ENCODE peak calls at places on chromosomes 7 and 10, in seven cellular contexts. One of them, this sample, is unnamed.

GRCh38 chr7:128219646-128220045 is 21.4 kb upstream of the LEP start:
- DNase-seq in dorsolateral prefrontal cortex: no peak
- DNase-seq in endothelial cell of umbilical vein: no peak
- DNase-seq in neural progenitor cell: no peak
- DNase-seq in hepatocyte: no peak
- DNase-seq in PC-3: no peak
- DNase-seq in PC-9: no peak
- DNase-seq in this sample: no peak

GRCh38 chr7:91168766-91169518 is 95.3 kb upstream of the FZD1 start:
- DNase-seq in PC-3: no peak
- DNase-seq in PC-9: no peak
- DNase-seq in dorsolateral prefrontal cortex: no peak
- DNase-seq in hepatocyte: no peak
- DNase-seq in neural progenitor cell: peak
- DNase-seq in endothelial cell of umbilical vein: no peak
- DNase-seq in this sample: no peak

GRCh38 chr10:77504870-77505257 is 132.7 kb downstream of the KCNMA1 start:
- DNase-seq in endothelial cell of umbilical vein: no peak
- DNase-seq in hepatocyte: peak
- DNase-seq in dorsolateral prefrontal cortex: no peak
- DNase-seq in PC-9: peak
- DNase-seq in PC-3: peak
- DNase-seq in neural progenitor cell: no peak
- DNase-seq in this sample: no peak

GRCh38 chr7:46301677-46302076 is 380.6 kb upstream of the IGFBP3 start:
- DNase-seq in neural progenitor cell: no peak
- DNase-seq in dorsolateral prefrontal cortex: no peak
- DNase-seq in PC-9: no peak
- DNase-seq in PC-3: peak
- DNase-seq in hepatocyte: no peak
- DNase-seq in endothelial cell of umbilical vein: no peak
- DNase-seq in this sample: no peak

GRCh38 chr10:126565456-126565855 is 105.0 kb downstream of the C10orf90 start:
- DNase-seq in PC-9: no peak
- DNase-seq in dorsolateral prefrontal cortex: no peak
- DNase-seq in hepatocyte: no peak
- DNase-seq in neural progenitor cell: peak
- DNase-seq in PC-3: no peak
- DNase-seq in endothelial cell of umbilical vein: no peak
- DNase-seq in this sample: no peak

GRCh38 chr7:157470699-157471098 is 133.9 kb downstream of the DNAJB6 start:
- DNase-seq in PC-3: no peak
- DNase-seq in PC-9: no peak
- DNase-seq in hepatocyte: no peak
- DNase-seq in dorsolateral prefrontal cortex: no peak
- DNase-seq in endothelial cell of umbilical vein: no peak
- DNase-seq in neural progenitor cell: no peak
- DNase-seq in this sample: no peak

GRCh38 chr7:38232475-38233366 is 40.7 kb downstream of the TARP start:
- DNase-seq in endothelial cell of umbilical vein: no peak
- DNase-seq in neural progenitor cell: no peak
- DNase-seq in PC-9: no peak
- DNase-seq in hepatocyte: no peak
- DNase-seq in PC-3: no peak
- DNase-seq in dorsolateral prefrontal cortex: no peak
- DNase-seq in this sample: no peak

GRCh38 chr10:69411476-69411875 is 5.2 kb downstream of the TACR2 start:
- DNase-seq in dorsolateral prefrontal cortex: no peak
- DNase-seq in neural progenitor cell: no peak
- DNase-seq in endothelial cell of umbilical vein: no peak
- DNase-seq in PC-3: no peak
- DNase-seq in PC-9: no peak
- DNase-seq in hepatocyte: no peak
- DNase-seq in this sample: no peak

GRCh38 chr10:67211680-67212079 is 285.8 kb downstream of the LRRTM3 start:
- DNase-seq in PC-3: no peak
- DNase-seq in hepatocyte: no peak
- DNase-seq in neural progenitor cell: no peak
- DNase-seq in endothelial cell of umbilical vein: no peak
- DNase-seq in dorsolateral prefrontal cortex: no peak
- DNase-seq in PC-9: no peak
- DNase-seq in this sample: no peak

GRCh38 chr7:27165655-27166474 is 528 bp upstream of the HOXA9 start:
- DNase-seq in hepatocyte: no peak
- DNase-seq in neural progenitor cell: no peak
- DNase-seq in dorsolateral prefrontal cortex: no peak
- DNase-seq in endothelial cell of umbilical vein: no peak
- DNase-seq in PC-9: no peak
- DNase-seq in PC-3: peak
- DNase-seq in this sample: no peak

GRCh38 chr7:131501422-131501821 is 55.0 kb downstream of the PODXL start:
- DNase-seq in dorsolateral prefrontal cortex: no peak
- DNase-seq in neural progenitor cell: no peak
- DNase-seq in endothelial cell of umbilical vein: no peak
- DNase-seq in hepatocyte: no peak
- DNase-seq in PC-9: no peak
- DNase-seq in PC-3: no peak
- DNase-seq in this sample: no peak

GRCh38 chr10:131676046-131676445 is 224.8 kb upstream of the PPP2R2D start:
- DNase-seq in endothelial cell of umbilical vein: no peak
- DNase-seq in dorsolateral prefrontal cortex: peak
- DNase-seq in PC-9: no peak
- DNase-seq in PC-3: no peak
- DNase-seq in neural progenitor cell: no peak
- DNase-seq in hepatocyte: no peak
- DNase-seq in this sample: no peak

GRCh38 chr7:41125343-41125742 is 577.5 kb downstream of the INHBA start:
- DNase-seq in hepatocyte: no peak
- DNase-seq in endothelial cell of umbilical vein: no peak
- DNase-seq in dorsolateral prefrontal cortex: no peak
- DNase-seq in neural progenitor cell: no peak
- DNase-seq in PC-3: peak
- DNase-seq in PC-9: no peak
- DNase-seq in this sample: no peak

DNA sequence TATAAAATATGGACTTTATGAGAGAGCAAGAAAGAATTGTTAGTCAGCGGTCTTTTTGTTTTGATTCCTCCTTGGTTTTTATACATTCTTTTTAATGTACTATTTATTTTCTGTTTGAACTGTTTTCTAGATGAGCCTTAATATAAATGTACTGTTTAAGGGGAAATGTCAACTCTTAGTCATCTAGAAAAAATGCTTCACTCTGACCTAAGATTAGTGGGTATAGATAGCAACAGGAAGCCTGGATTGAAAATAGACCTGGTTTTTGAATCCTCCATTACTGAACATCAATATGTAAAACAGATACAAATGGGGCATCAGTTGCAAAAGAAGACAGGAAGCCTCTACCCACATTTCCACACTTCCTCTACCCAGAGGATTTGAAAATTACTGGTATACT is 87.8 kb downstream of the CHRM2 start:
- DNase-seq in hepatocyte: no peak
- DNase-seq in PC-9: no peak
- DNase-seq in PC-3: peak
- DNase-seq in neural progenitor cell: no peak
- DNase-seq in dorsolateral prefrontal cortex: no peak
- DNase-seq in endothelial cell of umbilical vein: no peak
- DNase-seq in this sample: no peak
- H3K4me3 ChIP-seq in hepatocyte: no peak
- H3K4me3 ChIP-seq in PC-9: no peak
- H3K4me3 ChIP-seq in PC-3: peak
- H3K4me3 ChIP-seq in neural progenitor cell: no peak
- H3K4me3 ChIP-seq in dorsolateral prefrontal cortex: no peak
- H3K4me3 ChIP-seq in endothelial cell of umbilical vein: no peak
- H3K4me3 ChIP-seq in this sample: no peak

GRCh38 chr7:92417913-92418312 is 29.4 kb upstream of the GATAD1 start:
- DNase-seq in PC-3: no peak
- DNase-seq in dorsolateral prefrontal cortex: no peak
- DNase-seq in neural progenitor cell: peak
- DNase-seq in endothelial cell of umbilical vein: no peak
- DNase-seq in hepatocyte: no peak
- DNase-seq in PC-9: no peak
- DNase-seq in this sample: no peak
- TF ChIP-seq CTCF in PC-3: no peak
- TF ChIP-seq CTCF in dorsolateral prefrontal cortex: no peak
- TF ChIP-seq CTCF in neural progenitor cell: peak
- TF ChIP-seq CTCF in endothelial cell of umbilical vein: no peak
- TF ChIP-seq CTCF in hepatocyte: no peak
- TF ChIP-seq CTCF in PC-9: no peak
- TF ChIP-seq CTCF in this sample: no peak

GRCh38 chr10:100825946-100826660 is 80.7 kb downstream of the PAX2 start:
- DNase-seq in PC-9: no peak
- DNase-seq in dorsolateral prefrontal cortex: no peak
- DNase-seq in endothelial cell of umbilical vein: no peak
- DNase-seq in neural progenitor cell: no peak
- DNase-seq in hepatocyte: no peak
- DNase-seq in PC-3: no peak
- DNase-seq in this sample: no peak

GRCh38 chr10:100826983-100827818 is 81.8 kb downstream of the PAX2 start:
- DNase-seq in endothelial cell of umbilical vein: no peak
- DNase-seq in PC-9: no peak
- DNase-seq in neural progenitor cell: peak
- DNase-seq in PC-3: no peak
- DNase-seq in hepatocyte: peak
- DNase-seq in dorsolateral prefrontal cortex: no peak
- DNase-seq in this sample: no peak

GRCh38 chr10:100825325-100825875 is 80.0 kb downstream of the PAX2 start:
- DNase-seq in hepatocyte: no peak
- DNase-seq in endothelial cell of umbilical vein: no peak
- DNase-seq in PC-9: no peak
- DNase-seq in neural progenitor cell: no peak
- DNase-seq in PC-3: no peak
- DNase-seq in dorsolateral prefrontal cortex: no peak
- DNase-seq in this sample: no peak

GRCh38 chr10:100827819-100828743 is 82.7 kb downstream of the PAX2 start:
- DNase-seq in PC-3: peak
- DNase-seq in PC-9: peak
- DNase-seq in endothelial cell of umbilical vein: no peak
- DNase-seq in hepatocyte: peak
- DNase-seq in neural progenitor cell: peak
- DNase-seq in dorsolateral prefrontal cortex: no peak
- DNase-seq in this sample: no peak

GRCh38 chr10:100826661-100826982 is 81.2 kb downstream of the PAX2 start:
- DNase-seq in dorsolateral prefrontal cortex: no peak
- DNase-seq in PC-9: no peak
- DNase-seq in endothelial cell of umbilical vein: no peak
- DNase-seq in neural progenitor cell: no peak
- DNase-seq in hepatocyte: no peak
- DNase-seq in PC-3: no peak
- DNase-seq in this sample: no peak
- H3K4me3 ChIP-seq in dorsolateral prefrontal cortex: peak
- H3K4me3 ChIP-seq in PC-9: no peak
- H3K4me3 ChIP-seq in endothelial cell of umbilical vein: no peak
- H3K4me3 ChIP-seq in neural progenitor cell: peak
- H3K4me3 ChIP-seq in hepatocyte: no peak
- H3K4me3 ChIP-seq in PC-3: no peak
- H3K4me3 ChIP-seq in this sample: peak

GRCh38 chr10:105634283-105634682 is 993.2 kb downstream of the SORCS3 start:
- DNase-seq in endothelial cell of umbilical vein: no peak
- DNase-seq in hepatocyte: no peak
- DNase-seq in PC-3: no peak
- DNase-seq in dorsolateral prefrontal cortex: no peak
- DNase-seq in PC-9: no peak
- DNase-seq in neural progenitor cell: no peak
- DNase-seq in this sample: no peak
- TF ChIP-seq CTCF in endothelial cell of umbilical vein: no peak
- TF ChIP-seq CTCF in hepatocyte: no peak
- TF ChIP-seq CTCF in PC-3: no peak
- TF ChIP-seq CTCF in dorsolateral prefrontal cortex: no peak
- TF ChIP-seq CTCF in PC-9: no peak
- TF ChIP-seq CTCF in neural progenitor cell: no peak
- TF ChIP-seq CTCF in this sample: no peak

GRCh38 chr10:30058111-30058510 is 1.3 kb downstream of the JCAD start:
- DNase-seq in neural progenitor cell: no peak
- DNase-seq in hepatocyte: no peak
- DNase-seq in endothelial cell of umbilical vein: peak
- DNase-seq in PC-9: no peak
- DNase-seq in PC-3: peak
- DNase-seq in dorsolateral prefrontal cortex: no peak
- DNase-seq in this sample: no peak

GRCh38 chr10:30056281-30056680 is 3.1 kb downstream of the JCAD start:
- DNase-seq in PC-3: no peak
- DNase-seq in dorsolateral prefrontal cortex: no peak
- DNase-seq in endothelial cell of umbilical vein: peak
- DNase-seq in hepatocyte: no peak
- DNase-seq in neural progenitor cell: no peak
- DNase-seq in PC-9: no peak
- DNase-seq in this sample: no peak

GRCh38 chr10:30055094-30055701 is 4.2 kb downstream of the JCAD start:
- DNase-seq in PC-3: peak
- DNase-seq in hepatocyte: no peak
- DNase-seq in endothelial cell of umbilical vein: peak
- DNase-seq in dorsolateral prefrontal cortex: no peak
- DNase-seq in PC-9: no peak
- DNase-seq in neural progenitor cell: no peak
- DNase-seq in this sample: no peak

GRCh38 chr10:30057421-30057841 is 2.0 kb downstream of the JCAD start:
- DNase-seq in hepatocyte: no peak
- DNase-seq in PC-3: peak
- DNase-seq in endothelial cell of umbilical vein: peak
- DNase-seq in neural progenitor cell: peak
- DNase-seq in dorsolateral prefrontal cortex: no peak
- DNase-seq in PC-9: peak
- DNase-seq in this sample: no peak

DNA sequence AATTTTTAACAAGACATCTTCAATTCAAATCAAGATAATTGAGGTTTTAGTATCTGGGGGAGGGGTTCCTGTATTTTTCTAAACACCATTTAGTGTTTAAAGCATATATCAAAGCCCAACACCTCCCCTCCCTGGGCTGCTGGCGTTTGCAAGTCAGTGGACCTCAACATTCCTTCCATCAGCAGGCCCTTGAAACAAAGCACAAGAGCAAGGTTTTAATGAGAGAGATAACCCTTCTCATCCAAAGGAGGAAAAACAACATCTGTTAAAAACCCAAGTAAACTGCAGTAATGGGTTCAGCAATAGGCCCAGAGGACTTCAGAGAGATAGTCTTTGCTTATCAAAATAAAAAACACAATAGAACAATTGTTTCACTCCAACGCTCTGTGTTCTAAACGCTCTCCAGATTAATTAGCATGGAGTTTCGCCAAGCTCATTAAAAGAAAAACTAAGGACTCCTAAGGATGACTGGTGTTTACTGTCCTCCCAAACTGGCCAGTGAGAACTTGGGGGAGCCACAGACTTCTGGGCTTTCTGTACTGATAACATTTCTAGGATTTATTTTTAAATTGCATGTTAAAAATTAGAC is 2.5 kb downstream of the JCAD start:
- DNase-seq in PC-3: no peak
- DNase-seq in hepatocyte: no peak
- DNase-seq in endothelial cell of umbilical vein: peak
- DNase-seq in PC-9: no peak
- DNase-seq in dorsolateral prefrontal cortex: no peak
- DNase-seq in neural progenitor cell: peak
- DNase-seq in this sample: no peak
- H3K4me3 ChIP-seq in PC-3: no peak
- H3K4me3 ChIP-seq in hepatocyte: no peak
- H3K4me3 ChIP-seq in endothelial cell of umbilical vein: peak
- H3K4me3 ChIP-seq in PC-9: peak
- H3K4me3 ChIP-seq in dorsolateral prefrontal cortex: no peak
- H3K4me3 ChIP-seq in neural progenitor cell: no peak
- H3K4me3 ChIP-seq in this sample: no peak